ENCODE peak calls at places on chromosomes 5 and 9, in four cellular contexts. W is IMR-90, H is H9, G is H1. U is an unnamed sample.

GRCh38 chr5:169413416-169413815 is 112.5 kb upstream of the SLIT3 start:
- DNase-seq in W (no peak), H (no peak), G (no peak), U (no peak)

GRCh38 chr9:102403514-102403913 is 591.6 kb upstream of the CYLC2 start:
- DNase-seq in W (no peak), H (no peak), G (no peak), U (no peak)

GRCh38 chr5:50401337-50401736 is 39.8 kb downstream of the EMB start:
- DNase-seq in W (no peak), H (no peak), G (no peak), U (no peak)

GRCh38 chr5:150486402-150487198 is 21.3 kb upstream of the NDST1 start:
- DNase-seq in W (peak), H (peak), G (peak), U (peak)

GRCh38 chr5:1436681-1437080 is 8.6 kb downstream of the SLC6A3 start:
- DNase-seq in W (no peak), H (no peak), G (no peak), U (no peak)

GRCh38 chr9:95225016-95225745 is 92.3 kb downstream of the FANCC start:
- DNase-seq in W (peak), H (no peak), G (no peak), U (no peak)

GRCh38 chr5:172904643-172905345 is 54.4 kb upstream of the RPL26L1 start:
- DNase-seq in W (peak), H (peak), G (no peak), U (peak)

GRCh38 chr9:14281136-14281795 is 32.7 kb downstream of the NFIB start:
- DNase-seq in W (no peak), H (no peak), G (no peak), U (no peak)

GRCh38 chr5:178582291-178582690 is 7.9 kb downstream of the COL23A1 start:
- DNase-seq in W (no peak), H (no peak), G (no peak), U (no peak)

GRCh38 chr9:131739988-131740648 is at the start of gene RAPGEF1:
- DNase-seq in W (no peak), H (peak), G (peak), U (peak)

GRCh38 chr5:113325054-113325453 is 109.7 kb downstream of the TSSK1B start:
- DNase-seq in W (peak), H (no peak), G (no peak), U (no peak)

GRCh38 chr9:27085456-27085855 is 23.6 kb upstream of the TEK start:
- DNase-seq in W (no peak), H (no peak), G (no peak), U (no peak)

GRCh38 chr5:150279618-150280017 is 10.0 kb downstream of the CAMK2A start:
- DNase-seq in W (no peak), H (no peak), G (no peak), U (no peak)

GRCh38 chr9:18848657-18849056 is 184.4 kb downstream of the SAXO1 start:
- DNase-seq in W (no peak), H (no peak), G (no peak), U (no peak)

GRCh38 chr9:19223724-19224123 is 6.8 kb upstream of the DENND4C start:
- DNase-seq in W (no peak), H (no peak), G (no peak), U (peak)

GRCh38 chr5:131363811-131364506 is 100.1 kb downstream of the CDC42SE2 start:
- DNase-seq in W (no peak), H (no peak), G (no peak), U (no peak)

GRCh38 chr5:15501057-15501791 is 1.2 kb downstream of the FBXL7 start:
- DNase-seq in W (peak), H (peak), G (peak), U (peak)

GRCh38 chr9:37297592-37297991 is 124.9 kb upstream of the GRHPR start:
- DNase-seq in W (no peak), H (no peak), G (no peak), U (no peak)

GRCh38 chr5:74179183-74179582 is 461.3 kb downstream of the ENC1 start:
- DNase-seq in W (peak), H (no peak), G (no peak), U (peak)

GRCh38 chr5:40430112-40430725 is 249.5 kb upstream of the PTGER4 start:
- DNase-seq in W (no peak), H (no peak), G (no peak), U (no peak)

GRCh38 chr5:81006955-81007636 is 46.9 kb downstream of the RASGRF2 start:
- DNase-seq in W (no peak), H (no peak), G (no peak), U (no peak)

GRCh38 chr5:149035282-149035882 is 27.5 kb downstream of the SH3TC2 start:
- DNase-seq in W (peak), H (peak), G (peak), U (peak)

GRCh38 chr5:77993799-77994318 is 217.7 kb upstream of the TBCA start:
- DNase-seq in W (no peak), H (no peak), G (no peak), U (no peak)

GRCh38 chr9:132894343-132894742 is 15.6 kb downstream of the SPACA9 start:
- DNase-seq in W (no peak), H (no peak), G (no peak), U (no peak)

GRCh38 chr9:40884072-40884901 is 244.2 kb downstream of the FOXD4L6 start:
- DNase-seq in W (no peak), H (peak), G (peak), U (no peak)

GRCh38 chr5:169169786-169170185 is 131.2 kb downstream of the SLIT3 start:
- DNase-seq in W (no peak), H (no peak), G (no peak), U (peak)

GRCh38 chr9:16030513-16031185 is 477.8 kb downstream of the CCDC171 start:
- DNase-seq in W (peak), H (no peak), G (no peak), U (peak)

GRCh38 chr5:156680845-156681244 is 169.2 kb upstream of the PPP1R2B start:
- DNase-seq in W (no peak), H (no peak), G (no peak), U (no peak)

GRCh38 chr5:39850291-39850690 is 425.5 kb upstream of the DAB2 start:
- DNase-seq in W (no peak), H (no peak), G (no peak), U (no peak)

GRCh38 chr5:107389130-107389553 is 281.6 kb downstream of the EFNA5 start:
- DNase-seq in W (peak), H (no peak), G (no peak), U (no peak)

GRCh38 chr5:67077296-67077695 is 119.3 kb downstream of the CD180 start:
- DNase-seq in W (no peak), H (no peak), G (no peak), U (no peak)

GRCh38 chr9:112884721-112885120 is 6.0 kb downstream of the SLC46A2 start:
- DNase-seq in W (no peak), H (no peak), G (no peak), U (no peak)

GRCh38 chr5:172361566-172362238 is 78.1 kb upstream of the UBTD2 start:
- DNase-seq in W (peak), H (no peak), G (no peak), U (peak)

GRCh38 chr5:10634562-10634961 is 70.7 kb downstream of the ANKRD33B start:
- DNase-seq in W (no peak), H (no peak), G (no peak), U (no peak)

DNA sequence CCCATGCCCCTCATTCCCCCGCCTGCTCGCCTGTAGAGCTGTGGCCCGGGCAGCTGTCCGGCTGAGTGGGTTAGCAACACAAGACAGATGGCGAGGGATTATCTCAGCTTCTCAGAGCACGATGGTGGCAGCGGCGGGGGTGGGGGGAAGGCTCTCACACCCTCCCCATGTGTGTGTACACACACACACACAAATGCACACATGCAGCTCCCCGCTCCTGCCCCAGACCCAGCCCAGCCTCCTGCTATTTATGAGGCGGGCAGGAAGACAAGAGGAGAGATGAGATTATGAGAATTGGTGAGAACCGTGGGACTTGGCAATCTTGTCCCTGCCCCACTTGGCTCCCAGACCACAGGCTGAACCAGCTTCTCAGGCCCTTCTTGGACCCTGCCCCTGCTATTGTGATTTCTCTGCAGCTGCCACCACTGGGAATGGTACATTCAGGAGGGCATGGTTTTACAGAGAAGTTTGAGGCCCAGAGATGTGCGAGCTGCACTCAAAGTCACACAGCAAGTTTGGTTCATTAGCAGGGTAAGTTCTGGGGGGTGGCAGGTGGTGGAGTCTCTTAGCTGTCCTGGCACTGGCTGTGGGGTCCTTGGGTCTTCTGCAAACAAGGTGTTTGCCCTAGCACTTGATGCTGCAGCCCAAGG is 51.0 kb upstream of the PSD2 start:
- DNase-seq in W (no peak), H (no peak), G (no peak), U (no peak)
- H2BK15ac ChIP-seq in W (peak), H (no peak), G (peak), U (no peak)

DNA sequence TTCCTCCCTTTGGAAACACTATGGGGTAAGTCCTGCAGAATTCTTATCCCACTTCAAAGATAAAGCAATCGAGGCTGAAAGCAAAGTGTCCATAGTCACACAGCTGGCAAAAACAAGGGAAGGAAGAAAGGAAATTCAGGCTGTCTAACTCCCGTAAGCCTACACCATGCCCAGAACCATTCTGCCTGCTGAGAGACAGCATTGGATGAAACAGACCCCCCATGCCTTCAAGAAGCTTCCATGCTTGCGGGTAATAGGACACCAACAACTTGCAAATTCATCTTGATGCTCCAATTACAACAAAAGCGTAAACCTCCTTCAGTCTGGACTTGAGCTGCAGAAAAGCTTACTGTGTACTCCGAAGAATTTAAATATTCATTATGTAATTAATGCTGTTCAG is 181.1 kb upstream of the WWC1 start:
- DNase-seq in W (no peak), H (no peak), G (no peak), U (peak)
- H4K5ac ChIP-seq in W (no peak), H (no peak), G (no peak), U (no peak)

GRCh38 chr5:180088561-180088960 is 17.0 kb upstream of the RNF130 start:
- DNase-seq in W (no peak), H (no peak), G (no peak), U (no peak)
- H2BK15ac ChIP-seq in W (no peak), H (no peak), G (no peak), U (no peak)

GRCh38 chr9:23830949-23831730 is 5.1 kb upstream of the ELAVL2 start:
- DNase-seq in W (no peak), H (peak), G (peak), U (peak)
- H4K5ac ChIP-seq in W (no peak), H (no peak), G (no peak), U (no peak)

GRCh38 chr9:125996671-125997509 is 249.7 kb downstream of the PBX3 start:
- DNase-seq in W (no peak), H (no peak), G (no peak), U (no peak)
- H2BK15ac ChIP-seq in W (no peak), H (no peak), G (no peak), U (no peak)

DNA sequence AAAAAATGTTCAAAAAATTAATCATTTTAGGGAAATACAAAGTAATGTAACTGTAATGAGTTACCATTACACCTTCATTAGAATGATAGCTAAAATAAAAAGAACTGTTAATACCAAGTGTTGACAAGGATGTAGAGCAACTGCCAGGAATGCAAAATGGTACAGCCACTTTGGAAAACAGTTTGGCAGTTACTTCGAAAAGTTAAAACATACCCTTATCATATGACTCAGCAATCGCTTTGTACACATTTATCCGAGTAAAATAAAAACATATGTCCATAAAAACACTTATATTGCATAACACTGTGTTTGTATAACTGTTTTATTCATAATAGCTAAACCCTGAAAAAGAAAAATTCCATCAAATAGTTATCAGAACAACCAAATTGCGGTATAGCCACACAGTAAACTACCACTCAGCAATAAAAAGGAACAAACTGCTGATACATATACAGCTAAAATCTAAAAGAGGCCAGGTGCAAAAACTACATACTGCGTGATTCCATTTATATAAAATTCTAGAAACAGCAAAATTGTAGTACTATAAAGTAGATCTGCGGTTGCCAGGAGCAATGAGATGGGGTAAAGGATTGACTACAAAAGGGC is 61.7 kb downstream of the RFX3 start:
- DNase-seq in W (peak), H (no peak), G (no peak), U (no peak)
- H4K5ac ChIP-seq in W (no peak), H (no peak), G (no peak), U (no peak)

GRCh38 chr5:5348576-5348975 is 73.9 kb upstream of the ICE1 start:
- DNase-seq in W (no peak), H (no peak), G (no peak), U (no peak)
- H2BK15ac ChIP-seq in W (no peak), H (no peak), G (no peak), U (no peak)

GRCh38 chr9:73532985-73533384 is 381.3 kb downstream of the ANXA1 start:
- DNase-seq in W (no peak), H (no peak), G (no peak), U (no peak)

GRCh38 chr9:73527521-73527920 is 375.9 kb downstream of the ANXA1 start:
- DNase-seq in W (no peak), H (no peak), G (no peak), U (no peak)

GRCh38 chr9:73528922-73529321 is 377.3 kb downstream of the ANXA1 start:
- DNase-seq in W (no peak), H (no peak), G (no peak), U (no peak)

GRCh38 chr9:73529666-73530065 is 378.0 kb downstream of the ANXA1 start:
- DNase-seq in W (no peak), H (no peak), G (no peak), U (no peak)

DNA sequence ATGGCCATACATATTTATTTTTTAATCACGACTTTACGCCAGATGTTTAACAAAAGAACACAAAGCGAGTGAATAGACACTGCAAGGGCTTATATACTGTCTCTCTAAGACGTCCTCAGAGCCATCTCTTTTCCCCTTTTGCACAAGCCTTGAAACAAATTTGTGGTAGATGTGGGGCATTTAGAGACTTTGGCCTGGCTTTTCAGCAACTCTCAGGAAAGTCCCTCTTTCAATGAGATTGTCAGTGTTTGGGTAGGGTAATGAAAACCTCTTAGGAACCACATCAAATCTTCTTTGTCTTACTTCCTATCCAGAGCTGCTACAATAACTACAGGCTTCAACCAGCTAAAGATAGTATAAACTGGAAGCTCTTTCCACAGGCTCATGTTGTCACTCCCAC is 380.0 kb downstream of the ANXA1 start:
- DNase-seq in W (no peak), H (no peak), G (no peak), U (no peak)
- H4K5ac ChIP-seq in W (no peak), H (no peak), G (no peak), U (no peak)